ENCODE peak calls at places on chromosomes 16 and 17, in nine cellular contexts. One of them, this sample, is unnamed.

GRCh38 chr17:48441231-48441711 is 11.3 kb upstream of the SKAP1 start:
- DNase-seq in activated CD4-positive, CD25-positive, alpha-beta regulatory T cell treated with anti-CD3 and anti-CD28 coated beads, Interleukin-2, amount 50 U/mL, for 16 hours: peak
- DNase-seq in neural progenitor cell: no peak
- DNase-seq in activated CD8-positive, alpha-beta T cell treated with anti-CD3 and anti-CD28 coated beads, Interleukin-2, amount 10 ng/mL, durations not matched to agents 7 days and 5 days: peak
- DNase-seq in cardiac septum: no peak
- DNase-seq in AG04450: no peak
- DNase-seq in HFFc6: no peak
- DNase-seq in T-cell: peak
- DNase-seq in Caki2: no peak
- DNase-seq in this sample: no peak

GRCh38 chr16:89334988-89335802 is 117.7 kb downstream of the ZNF778 start:
- DNase-seq in activated CD4-positive, CD25-positive, alpha-beta regulatory T cell treated with anti-CD3 and anti-CD28 coated beads, Interleukin-2, amount 50 U/mL, for 16 hours: no peak
- DNase-seq in neural progenitor cell: peak
- DNase-seq in activated CD8-positive, alpha-beta T cell treated with anti-CD3 and anti-CD28 coated beads, Interleukin-2, amount 10 ng/mL, durations not matched to agents 7 days and 5 days: no peak
- DNase-seq in cardiac septum: no peak
- DNase-seq in AG04450: no peak
- DNase-seq in HFFc6: no peak
- DNase-seq in T-cell: no peak
- DNase-seq in Caki2: no peak
- DNase-seq in this sample: no peak

GRCh38 chr17:62790554-62790953 is 17.6 kb downstream of the MARCHF10 start:
- DNase-seq in activated CD4-positive, CD25-positive, alpha-beta regulatory T cell treated with anti-CD3 and anti-CD28 coated beads, Interleukin-2, amount 50 U/mL, for 16 hours: no peak
- DNase-seq in neural progenitor cell: no peak
- DNase-seq in activated CD8-positive, alpha-beta T cell treated with anti-CD3 and anti-CD28 coated beads, Interleukin-2, amount 10 ng/mL, durations not matched to agents 7 days and 5 days: no peak
- DNase-seq in cardiac septum: no peak
- DNase-seq in AG04450: no peak
- DNase-seq in HFFc6: peak
- DNase-seq in T-cell: no peak
- DNase-seq in Caki2: peak
- DNase-seq in this sample: no peak

GRCh38 chr17:62921837-62922236 is 44.2 kb upstream of the TANC2 start:
- DNase-seq in activated CD4-positive, CD25-positive, alpha-beta regulatory T cell treated with anti-CD3 and anti-CD28 coated beads, Interleukin-2, amount 50 U/mL, for 16 hours: no peak
- DNase-seq in neural progenitor cell: no peak
- DNase-seq in activated CD8-positive, alpha-beta T cell treated with anti-CD3 and anti-CD28 coated beads, Interleukin-2, amount 10 ng/mL, durations not matched to agents 7 days and 5 days: no peak
- DNase-seq in cardiac septum: no peak
- DNase-seq in AG04450: no peak
- DNase-seq in HFFc6: no peak
- DNase-seq in T-cell: no peak
- DNase-seq in Caki2: no peak
- DNase-seq in this sample: no peak

GRCh38 chr17:77609553-77610517 is 348.7 kb upstream of the TNRC6C start:
- DNase-seq in activated CD4-positive, CD25-positive, alpha-beta regulatory T cell treated with anti-CD3 and anti-CD28 coated beads, Interleukin-2, amount 50 U/mL, for 16 hours: peak
- DNase-seq in neural progenitor cell: no peak
- DNase-seq in activated CD8-positive, alpha-beta T cell treated with anti-CD3 and anti-CD28 coated beads, Interleukin-2, amount 10 ng/mL, durations not matched to agents 7 days and 5 days: peak
- DNase-seq in cardiac septum: no peak
- DNase-seq in AG04450: no peak
- DNase-seq in HFFc6: no peak
- DNase-seq in T-cell: peak
- DNase-seq in Caki2: no peak
- DNase-seq in this sample: peak

GRCh38 chr16:88921603-88921995 is 55.1 kb upstream of the PABPN1L start:
- DNase-seq in activated CD4-positive, CD25-positive, alpha-beta regulatory T cell treated with anti-CD3 and anti-CD28 coated beads, Interleukin-2, amount 50 U/mL, for 16 hours: no peak
- DNase-seq in neural progenitor cell: no peak
- DNase-seq in activated CD8-positive, alpha-beta T cell treated with anti-CD3 and anti-CD28 coated beads, Interleukin-2, amount 10 ng/mL, durations not matched to agents 7 days and 5 days: no peak
- DNase-seq in cardiac septum: no peak
- DNase-seq in AG04450: no peak
- DNase-seq in HFFc6: no peak
- DNase-seq in T-cell: no peak
- DNase-seq in Caki2: no peak
- DNase-seq in this sample: no peak

GRCh38 chr16:84823484-84823883 is 3.7 kb downstream of the CRISPLD2 start:
- DNase-seq in activated CD4-positive, CD25-positive, alpha-beta regulatory T cell treated with anti-CD3 and anti-CD28 coated beads, Interleukin-2, amount 50 U/mL, for 16 hours: no peak
- DNase-seq in neural progenitor cell: no peak
- DNase-seq in activated CD8-positive, alpha-beta T cell treated with anti-CD3 and anti-CD28 coated beads, Interleukin-2, amount 10 ng/mL, durations not matched to agents 7 days and 5 days: no peak
- DNase-seq in cardiac septum: no peak
- DNase-seq in AG04450: no peak
- DNase-seq in HFFc6: peak
- DNase-seq in T-cell: no peak
- DNase-seq in Caki2: no peak
- DNase-seq in this sample: no peak

GRCh38 chr17:55540414-55541091 is 29.3 kb upstream of the SMIM36 start:
- DNase-seq in activated CD4-positive, CD25-positive, alpha-beta regulatory T cell treated with anti-CD3 and anti-CD28 coated beads, Interleukin-2, amount 50 U/mL, for 16 hours: no peak
- DNase-seq in neural progenitor cell: no peak
- DNase-seq in activated CD8-positive, alpha-beta T cell treated with anti-CD3 and anti-CD28 coated beads, Interleukin-2, amount 10 ng/mL, durations not matched to agents 7 days and 5 days: no peak
- DNase-seq in cardiac septum: no peak
- DNase-seq in AG04450: no peak
- DNase-seq in HFFc6: peak
- DNase-seq in T-cell: no peak
- DNase-seq in Caki2: peak
- DNase-seq in this sample: no peak

GRCh38 chr16:54411555-54411954 is 125.0 kb upstream of the IRX3 start:
- DNase-seq in activated CD4-positive, CD25-positive, alpha-beta regulatory T cell treated with anti-CD3 and anti-CD28 coated beads, Interleukin-2, amount 50 U/mL, for 16 hours: no peak
- DNase-seq in neural progenitor cell: peak
- DNase-seq in activated CD8-positive, alpha-beta T cell treated with anti-CD3 and anti-CD28 coated beads, Interleukin-2, amount 10 ng/mL, durations not matched to agents 7 days and 5 days: no peak
- DNase-seq in cardiac septum: no peak
- DNase-seq in AG04450: no peak
- DNase-seq in HFFc6: no peak
- DNase-seq in T-cell: no peak
- DNase-seq in Caki2: no peak
- DNase-seq in this sample: no peak

GRCh38 chr17:14019186-14019956 is 49.9 kb upstream of the COX10 start:
- DNase-seq in activated CD4-positive, CD25-positive, alpha-beta regulatory T cell treated with anti-CD3 and anti-CD28 coated beads, Interleukin-2, amount 50 U/mL, for 16 hours: no peak
- DNase-seq in neural progenitor cell: no peak
- DNase-seq in activated CD8-positive, alpha-beta T cell treated with anti-CD3 and anti-CD28 coated beads, Interleukin-2, amount 10 ng/mL, durations not matched to agents 7 days and 5 days: no peak
- DNase-seq in cardiac septum: no peak
- DNase-seq in AG04450: peak
- DNase-seq in HFFc6: peak
- DNase-seq in T-cell: no peak
- DNase-seq in Caki2: no peak
- DNase-seq in this sample: no peak

GRCh38 chr17:56653877-56654276 is 60.4 kb downstream of the NOG start:
- DNase-seq in activated CD4-positive, CD25-positive, alpha-beta regulatory T cell treated with anti-CD3 and anti-CD28 coated beads, Interleukin-2, amount 50 U/mL, for 16 hours: peak
- DNase-seq in neural progenitor cell: peak
- DNase-seq in activated CD8-positive, alpha-beta T cell treated with anti-CD3 and anti-CD28 coated beads, Interleukin-2, amount 10 ng/mL, durations not matched to agents 7 days and 5 days: peak
- DNase-seq in cardiac septum: no peak
- DNase-seq in AG04450: no peak
- DNase-seq in HFFc6: peak
- DNase-seq in T-cell: peak
- DNase-seq in Caki2: peak
- DNase-seq in this sample: no peak

GRCh38 chr17:3527896-3528603 is 29.6 kb downstream of the TRPV3 start:
- DNase-seq in activated CD4-positive, CD25-positive, alpha-beta regulatory T cell treated with anti-CD3 and anti-CD28 coated beads, Interleukin-2, amount 50 U/mL, for 16 hours: no peak
- DNase-seq in neural progenitor cell: no peak
- DNase-seq in activated CD8-positive, alpha-beta T cell treated with anti-CD3 and anti-CD28 coated beads, Interleukin-2, amount 10 ng/mL, durations not matched to agents 7 days and 5 days: no peak
- DNase-seq in cardiac septum: no peak
- DNase-seq in AG04450: no peak
- DNase-seq in HFFc6: no peak
- DNase-seq in T-cell: no peak
- DNase-seq in Caki2: no peak
- DNase-seq in this sample: no peak

GRCh38 chr17:63035695-63036094 is 69.7 kb downstream of the TANC2 start:
- DNase-seq in activated CD4-positive, CD25-positive, alpha-beta regulatory T cell treated with anti-CD3 and anti-CD28 coated beads, Interleukin-2, amount 50 U/mL, for 16 hours: no peak
- DNase-seq in neural progenitor cell: no peak
- DNase-seq in activated CD8-positive, alpha-beta T cell treated with anti-CD3 and anti-CD28 coated beads, Interleukin-2, amount 10 ng/mL, durations not matched to agents 7 days and 5 days: no peak
- DNase-seq in cardiac septum: no peak
- DNase-seq in AG04450: no peak
- DNase-seq in HFFc6: peak
- DNase-seq in T-cell: no peak
- DNase-seq in Caki2: no peak
- DNase-seq in this sample: no peak

GRCh38 chr16:19872935-19873334 is 11.7 kb downstream of the GPRC5B start:
- DNase-seq in activated CD4-positive, CD25-positive, alpha-beta regulatory T cell treated with anti-CD3 and anti-CD28 coated beads, Interleukin-2, amount 50 U/mL, for 16 hours: no peak
- DNase-seq in neural progenitor cell: no peak
- DNase-seq in activated CD8-positive, alpha-beta T cell treated with anti-CD3 and anti-CD28 coated beads, Interleukin-2, amount 10 ng/mL, durations not matched to agents 7 days and 5 days: no peak
- DNase-seq in cardiac septum: no peak
- DNase-seq in AG04450: no peak
- DNase-seq in HFFc6: no peak
- DNase-seq in T-cell: no peak
- DNase-seq in Caki2: no peak
- DNase-seq in this sample: no peak

GRCh38 chr16:56477096-56477878 is 25.9 kb downstream of the OGFOD1 start:
- DNase-seq in activated CD4-positive, CD25-positive, alpha-beta regulatory T cell treated with anti-CD3 and anti-CD28 coated beads, Interleukin-2, amount 50 U/mL, for 16 hours: no peak
- DNase-seq in neural progenitor cell: no peak
- DNase-seq in activated CD8-positive, alpha-beta T cell treated with anti-CD3 and anti-CD28 coated beads, Interleukin-2, amount 10 ng/mL, durations not matched to agents 7 days and 5 days: no peak
- DNase-seq in cardiac septum: no peak
- DNase-seq in AG04450: peak
- DNase-seq in HFFc6: peak
- DNase-seq in T-cell: no peak
- DNase-seq in Caki2: peak
- DNase-seq in this sample: no peak

GRCh38 chr17:11608396-11608795 is 10.1 kb downstream of the DNAH9 start:
- DNase-seq in activated CD4-positive, CD25-positive, alpha-beta regulatory T cell treated with anti-CD3 and anti-CD28 coated beads, Interleukin-2, amount 50 U/mL, for 16 hours: no peak
- DNase-seq in neural progenitor cell: no peak
- DNase-seq in activated CD8-positive, alpha-beta T cell treated with anti-CD3 and anti-CD28 coated beads, Interleukin-2, amount 10 ng/mL, durations not matched to agents 7 days and 5 days: no peak
- DNase-seq in cardiac septum: no peak
- DNase-seq in AG04450: no peak
- DNase-seq in HFFc6: no peak
- DNase-seq in T-cell: no peak
- DNase-seq in Caki2: no peak
- DNase-seq in this sample: no peak

GRCh38 chr17:2025220-2025621 is at the start of gene RTN4RL1:
- DNase-seq in activated CD4-positive, CD25-positive, alpha-beta regulatory T cell treated with anti-CD3 and anti-CD28 coated beads, Interleukin-2, amount 50 U/mL, for 16 hours: peak
- DNase-seq in neural progenitor cell: peak
- DNase-seq in activated CD8-positive, alpha-beta T cell treated with anti-CD3 and anti-CD28 coated beads, Interleukin-2, amount 10 ng/mL, durations not matched to agents 7 days and 5 days: peak
- DNase-seq in cardiac septum: no peak
- DNase-seq in AG04450: no peak
- DNase-seq in HFFc6: no peak
- DNase-seq in T-cell: peak
- DNase-seq in Caki2: peak
- DNase-seq in this sample: no peak

GRCh38 chr16:83742520-83742919 is 65.3 kb upstream of the HSBP1 start:
- DNase-seq in activated CD4-positive, CD25-positive, alpha-beta regulatory T cell treated with anti-CD3 and anti-CD28 coated beads, Interleukin-2, amount 50 U/mL, for 16 hours: no peak
- DNase-seq in neural progenitor cell: no peak
- DNase-seq in activated CD8-positive, alpha-beta T cell treated with anti-CD3 and anti-CD28 coated beads, Interleukin-2, amount 10 ng/mL, durations not matched to agents 7 days and 5 days: no peak
- DNase-seq in cardiac septum: no peak
- DNase-seq in AG04450: no peak
- DNase-seq in HFFc6: no peak
- DNase-seq in T-cell: no peak
- DNase-seq in Caki2: no peak
- DNase-seq in this sample: no peak